ENCODE peak calls at places on chromosomes 11 and 22, in four cellular contexts. One of them, this sample, is unnamed.

GRCh38 chr22:28977481-28977971 is 84.1 kb downstream of the C22orf31 start:
- DNase-seq in SK-N-DZ: no peak
- DNase-seq in naive B cell: no peak
- DNase-seq in AML-193: no peak
- DNase-seq in this sample: no peak

GRCh38 chr11:70611166-70611565 is 212.8 kb downstream of the CTTN start:
- DNase-seq in naive B cell: no peak
- DNase-seq in AML-193: no peak
- DNase-seq in SK-N-DZ: no peak
- DNase-seq in this sample: no peak

GRCh38 chr11:94774345-94774744 is 6.2 kb downstream of the AMOTL1 start:
- DNase-seq in SK-N-DZ: no peak
- DNase-seq in naive B cell: no peak
- DNase-seq in AML-193: no peak
- DNase-seq in this sample: no peak

GRCh38 chr22:31210830-31211503 is 1.1 kb upstream of the LIMK2 start:
- DNase-seq in SK-N-DZ: no peak
- DNase-seq in naive B cell: no peak
- DNase-seq in AML-193: no peak
- DNase-seq in this sample: no peak

GRCh38 chr11:77084581-77085191 is 17.9 kb downstream of the CAPN5 start:
- DNase-seq in naive B cell: no peak
- DNase-seq in AML-193: no peak
- DNase-seq in SK-N-DZ: no peak
- DNase-seq in this sample: no peak

GRCh38 chr11:118572914-118573550 is 823 bp downstream of the ARCN1 start:
- DNase-seq in naive B cell: no peak
- DNase-seq in AML-193: peak; percentile 9
- DNase-seq in SK-N-DZ: no peak
- DNase-seq in this sample: no peak

GRCh38 chr11:45847908-45848316 is 637 bp downstream of the CRY2 start:
- DNase-seq in SK-N-DZ: peak; percentile 40
- DNase-seq in AML-193: peak; percentile 22
- DNase-seq in naive B cell: no peak
- DNase-seq in this sample: peak; percentile 56

GRCh38 chr11:10539339-10539738 is 1.6 kb downstream of the RNF141 start:
- DNase-seq in naive B cell: no peak
- DNase-seq in SK-N-DZ: no peak
- DNase-seq in AML-193: no peak
- DNase-seq in this sample: no peak

GRCh38 chr11:37812281-37812880 is 1214.3 kb upstream of the RAG2 start:
- DNase-seq in AML-193: no peak
- DNase-seq in SK-N-DZ: no peak
- DNase-seq in naive B cell: no peak
- DNase-seq in this sample: no peak

GRCh38 chr11:118635237-118635591 is 27.8 kb downstream of the PHLDB1 start:
- DNase-seq in naive B cell: no peak
- DNase-seq in AML-193: no peak
- DNase-seq in SK-N-DZ: no peak
- DNase-seq in this sample: no peak

GRCh38 chr22:47198801-47199251 is 436.4 kb downstream of the TBC1D22A start:
- DNase-seq in SK-N-DZ: no peak
- DNase-seq in naive B cell: no peak
- DNase-seq in AML-193: no peak
- DNase-seq in this sample: no peak

GRCh38 chr11:63829823-63830489 is 9.0 kb upstream of the MARK2 start:
- DNase-seq in naive B cell: no peak
- DNase-seq in SK-N-DZ: peak; percentile 60
- DNase-seq in AML-193: no peak
- DNase-seq in this sample: no peak

GRCh38 chr22:38043151-38044039 is 13.8 kb upstream of the PICK1 start:
- DNase-seq in AML-193: no peak
- DNase-seq in SK-N-DZ: no peak
- DNase-seq in naive B cell: no peak
- DNase-seq in this sample: no peak

GRCh38 chr11:94786264-94787126 is 18.3 kb downstream of the AMOTL1 start:
- DNase-seq in AML-193: peak; percentile 42
- DNase-seq in naive B cell: no peak
- DNase-seq in SK-N-DZ: no peak
- DNase-seq in this sample: no peak

GRCh38 chr11:65571940-65572339 is 398 bp upstream of the FAM89B start:
- DNase-seq in naive B cell: no peak
- DNase-seq in AML-193: peak; percentile 31
- DNase-seq in SK-N-DZ: peak; percentile 68
- DNase-seq in this sample: no peak

GRCh38 chr11:67437082-67437821 is at the start of gene PTPRCAP:
- DNase-seq in SK-N-DZ: no peak
- DNase-seq in AML-193: no peak
- DNase-seq in naive B cell: peak; percentile 82
- DNase-seq in this sample: peak; percentile 83

GRCh38 chr11:64711138-64711943 is 11.7 kb downstream of the NRXN2 start:
- DNase-seq in naive B cell: no peak
- DNase-seq in SK-N-DZ: peak; percentile 50
- DNase-seq in AML-193: no peak
- DNase-seq in this sample: no peak

GRCh38 chr11:44316388-44317240 is 6.7 kb upstream of the ALX4 start:
- DNase-seq in naive B cell: no peak
- DNase-seq in AML-193: no peak
- DNase-seq in SK-N-DZ: no peak
- DNase-seq in this sample: no peak

GRCh38 chr11:63532150-63532549 is 4.5 kb upstream of the PLAAT4 start:
- DNase-seq in naive B cell: no peak
- DNase-seq in AML-193: no peak
- DNase-seq in SK-N-DZ: no peak
- DNase-seq in this sample: no peak

GRCh38 chr11:1220941-1221721 is 1.7 kb upstream of the MUC5B start:
- DNase-seq in naive B cell: no peak
- DNase-seq in AML-193: no peak
- DNase-seq in SK-N-DZ: no peak
- DNase-seq in this sample: no peak

GRCh38 chr22:49960967-49961600 is 512 bp downstream of the PIM3 start:
- DNase-seq in SK-N-DZ: no peak
- DNase-seq in AML-193: no peak
- DNase-seq in naive B cell: peak; percentile 48
- DNase-seq in this sample: no peak

GRCh38 chr11:96228472-96228871 is 114.5 kb downstream of the MAML2 start:
- DNase-seq in naive B cell: no peak
- DNase-seq in SK-N-DZ: no peak
- DNase-seq in AML-193: no peak
- DNase-seq in this sample: no peak

GRCh38 chr11:121608545-121609098 is 155.9 kb upstream of the SORL1-AS1 start:
- DNase-seq in SK-N-DZ: no peak
- DNase-seq in naive B cell: no peak
- DNase-seq in AML-193: no peak
- DNase-seq in this sample: no peak

GRCh38 chr11:289145-289705 is 299 bp downstream of the PGGHG start:
- DNase-seq in naive B cell: no peak
- DNase-seq in AML-193: no peak
- DNase-seq in SK-N-DZ: no peak
- DNase-seq in this sample: no peak